ENCODE peak calls at places on chromosomes 3 and 15, in ten cellular contexts. S is HCT116, B is esophagus muscularis mucosa, J is SK-N-SH, L is sigmoid colon, P is stomach, G is spleen, C is prostate gland, K is GM23338, Z is HepG2. Q is an unnamed sample.
A peak's percentile ranks its signal among the peaks of the same experiment; 100 is the strongest.

GRCh38 chr3:39401983-39402382 is 4.5 kb upstream of the RPSA start:
- DNase-seq in S (no peak), B (no peak), J (no peak), L (no peak), P (no peak), G (no peak), C (no peak), K (no peak), Z (no peak), Q (no peak)

GRCh38 chr3:166367947-166368533 is 530.8 kb upstream of the BCHE start:
- DNase-seq in S (no peak), B (no peak), J (no peak), L (no peak), P (no peak), G (no peak), C (no peak), K (no peak), Z (no peak), Q (no peak)

GRCh38 chr3:169143471-169143870 is 520.0 kb downstream of the MECOM start:
- DNase-seq in S (no peak), B (no peak), J (no peak), L (no peak), P (no peak), G (no peak), C (no peak), K (no peak), Z (no peak), Q (no peak)

GRCh38 chr3:40268708-40269524 is 40.6 kb upstream of the EIF1B start:
- DNase-seq in S (no peak), B (no peak), J (no peak), L (no peak), P (no peak), G (no peak), C (no peak), K (no peak), Z (no peak), Q (no peak)

GRCh38 chr3:99012051-99012450 is 110.6 kb upstream of the DCBLD2 start:
- DNase-seq in S (no peak), B (no peak), J (no peak), L (no peak), P (no peak), G (no peak), C (no peak), K (no peak), Z (no peak), Q (no peak)

GRCh38 chr3:144229237-144229830 is 257.7 kb downstream of the DIPK2A start:
- DNase-seq in S (no peak), B (no peak), J (no peak), L (no peak), P (no peak), G (no peak), C (no peak), K (no peak), Z (peak; percentile 6), Q (no peak)

GRCh38 chr3:23094890-23095462 is 108.2 kb upstream of the UBE2E2 start:
- DNase-seq in S (peak; percentile 26), B (no peak), J (no peak), L (no peak), P (no peak), G (no peak), C (no peak), K (peak; percentile 18), Z (peak; percentile 28), Q (no peak)

GRCh38 chr3:128366136-128366535 is 100.6 kb downstream of the DNAJB8 start:
- DNase-seq in S (no peak), B (no peak), J (no peak), L (no peak), P (no peak), G (peak; percentile 54), C (no peak), K (no peak), Z (no peak), Q (no peak)

GRCh38 chr15:84685304-84685703 is 27.3 kb upstream of the NMB start:
- DNase-seq in S (peak; percentile 50), B (no peak), J (no peak), L (peak; percentile 68), P (no peak), G (no peak), C (no peak), K (no peak), Z (no peak), Q (no peak)

GRCh38 chr3:123586131-123586530 is 1.3 kb upstream of the HACD2 start:
- DNase-seq in S (peak; percentile 67), B (peak; percentile 90), J (peak; percentile 42), L (no peak), P (peak; percentile 40), G (peak; percentile 76), C (peak; percentile 41), K (peak; percentile 90), Z (peak; percentile 72), Q (no peak)

GRCh38 chr15:60536314-60536713 is 57.4 kb upstream of the ICE2 start:
- DNase-seq in S (no peak), B (no peak), J (no peak), L (no peak), P (no peak), G (no peak), C (no peak), K (no peak), Z (no peak), Q (no peak)

GRCh38 chr3:14119651-14120050 is 5.0 kb downstream of the CHCHD4 start:
- DNase-seq in S (no peak), B (no peak), J (no peak), L (no peak), P (no peak), G (no peak), C (no peak), K (no peak), Z (no peak), Q (no peak)

GRCh38 chr3:14118400-14119165 is 6.1 kb downstream of the CHCHD4 start:
- DNase-seq in S (no peak), B (peak; percentile 62), J (no peak), L (no peak), P (no peak), G (no peak), C (peak; percentile 89), K (no peak), Z (peak; percentile 93), Q (no peak)

GRCh38 chr3:14120111-14120920 is 4.4 kb downstream of the CHCHD4 start:
- DNase-seq in S (no peak), B (peak; percentile 79), J (no peak), L (no peak), P (no peak), G (no peak), C (no peak), K (no peak), Z (no peak), Q (no peak)

GRCh38 chr3:14117468-14118399 is 6.9 kb downstream of the CHCHD4 start:
- DNase-seq in S (no peak), B (peak; percentile 75), J (no peak), L (no peak), P (no peak), G (no peak), C (no peak), K (no peak), Z (no peak), Q (no peak)

DNA sequence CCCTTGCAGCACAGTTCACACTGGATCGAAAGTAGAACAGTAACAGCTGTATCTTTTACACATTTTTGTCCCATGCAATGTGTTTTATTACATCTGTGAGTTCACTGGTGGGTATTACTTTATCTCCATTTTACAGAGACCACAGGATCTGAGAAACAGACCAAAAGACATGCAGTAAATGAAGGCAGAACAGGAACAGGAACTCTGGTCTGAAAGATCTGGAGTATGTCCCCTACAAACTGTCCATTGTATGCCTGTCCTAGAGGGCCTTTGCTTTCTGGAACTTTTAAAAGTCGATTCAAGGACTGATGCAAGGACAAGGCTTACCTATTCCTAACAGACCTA is 5.5 kb downstream of the CHCHD4 start:
- DNase-seq in S (no peak), B (peak; percentile 31), J (no peak), L (no peak), P (no peak), G (no peak), C (no peak), K (no peak), Z (no peak), Q (no peak)
- H3K27ac ChIP-seq in S (no peak overlapping the region), B (peak overlapping the region; percentile 22), J (no peak overlapping the region), L (no peak overlapping the region), P (no peak overlapping the region), G (no peak overlapping the region), C (peak overlapping the region; percentile 69), K (no peak overlapping the region), Z (peak overlapping the region; percentile 81), Q (peak overlapping the region; percentile 27)

DNA sequence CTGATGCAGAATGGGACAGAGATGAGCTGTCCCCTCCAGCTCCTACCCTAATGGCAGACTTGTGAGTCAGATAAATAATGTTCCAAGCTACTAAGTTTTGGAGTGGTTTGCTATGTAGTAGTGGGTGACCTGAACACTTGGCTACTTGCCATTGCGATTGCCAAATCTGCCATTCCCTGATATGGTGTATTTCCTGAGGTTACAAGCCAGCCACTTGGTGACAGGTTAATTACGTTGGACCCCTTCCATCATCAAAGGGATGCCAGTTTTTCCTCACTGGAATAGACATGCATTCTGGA is 33.6 kb downstream of the MORF4L1 start:
- DNase-seq in S (no peak), B (no peak), J (no peak), L (no peak), P (peak; percentile 69), G (no peak), C (no peak), K (no peak), Z (peak; percentile 30), Q (no peak)
- TF ChIP-seq POLR2AphosphoS5 in S (no peak), B (peak; percentile 55), J (no peak), L (peak; percentile 63), P (no peak), G (no peak), C (no peak), K (no peak), Z (no peak), Q (no peak)

DNA sequence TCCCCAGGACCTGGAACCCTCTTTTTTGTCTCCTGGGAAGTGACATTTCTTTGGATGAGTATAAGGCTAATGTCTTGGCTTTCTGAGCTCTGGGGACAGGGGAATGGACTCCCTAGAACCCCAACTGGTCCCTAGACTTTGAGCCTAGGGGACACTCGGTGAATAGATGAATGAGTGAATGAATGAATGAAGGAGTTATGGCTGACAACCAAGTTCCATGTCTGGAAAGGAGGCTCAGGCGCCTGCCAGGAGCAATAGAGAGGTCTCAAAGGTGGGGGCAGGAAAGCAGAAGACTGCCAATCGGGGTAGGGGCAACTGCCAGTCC is 712 bp upstream of the PRKCD start:
- DNase-seq in S (no peak), B (no peak), J (no peak), L (no peak), P (no peak), G (no peak), C (no peak), K (no peak), Z (no peak), Q (no peak)
- H3K27ac ChIP-seq in S (peak overlapping the region; percentile 87), B (peak overlapping the region; percentile 81), J (no peak overlapping the region), L (peak overlapping the region; percentile 79), P (peak overlapping the region; percentile 96), G (peak overlapping the region; percentile 88), C (peak overlapping the region; percentile 92), K (no peak overlapping the region), Z (peak overlapping the region; percentile 70), Q (peak overlapping the region; percentile 83)

GRCh38 chr3:178084938-178085816 is 451.1 kb upstream of the KCNMB2 start:
- DNase-seq in S (no peak), B (peak; percentile 93), J (peak; percentile 70), L (peak; percentile 93), P (peak; percentile 50), G (no peak), C (peak; percentile 88), K (peak; percentile 86), Z (peak; percentile 9), Q (peak; percentile 82)
- TF ChIP-seq POLR2AphosphoS5 in S (no peak), B (peak; percentile 19), J (no peak), L (peak; percentile 32), P (no peak), G (no peak), C (peak; percentile 65), K (no peak), Z (no peak), Q (no peak)